ENCODE peak calls at places on chromosome 14, in eight cellular contexts. N is AG04450, J is GM23338, M is ovary, O is RWPE1, P is omental fat pad, E is endothelial cell, T is pancreas. C is an unnamed sample.

GRCh38 chr14:29822430-29822709 is 105.3 kb downstream of the PRKD1 start:
- DNase-seq in T (no peak), M (no peak), E (no peak), P (no peak), N (no peak), J (no peak), O (no peak), C (no peak)

GRCh38 chr14:34649344-34649743 is 19.4 kb upstream of the SNX6 start:
- DNase-seq in M (no peak), O (peak), P (no peak), J (no peak), N (peak), E (no peak), T (no peak), C (peak)

GRCh38 chr14:24630087-24630871 is 3.7 kb downstream of the GZMB start:
- DNase-seq in J (no peak), T (no peak), N (no peak), O (no peak), E (no peak), P (no peak), M (no peak), C (no peak)

GRCh38 chr14:72678360-72678759 is 215.5 kb downstream of the DPF3 start:
- DNase-seq in O (no peak), N (no peak), J (no peak), E (no peak), M (no peak), T (no peak), P (no peak), C (no peak)

GRCh38 chr14:48943913-48944312 is 642.3 kb downstream of the RPS29 start:
- DNase-seq in J (no peak), M (no peak), T (no peak), E (no peak), P (no peak), N (no peak), O (no peak), C (no peak)

GRCh38 chr14:81161088-81161487 is 59.7 kb downstream of the GTF2A1 start:
- DNase-seq in T (no peak), N (no peak), P (no peak), E (no peak), M (no peak), J (no peak), O (no peak), C (no peak)

GRCh38 chr14:68669644-68670343 is 123.1 kb downstream of the ZFP36L1 start:
- DNase-seq in M (peak), O (no peak), N (no peak), E (no peak), T (no peak), J (no peak), P (peak), C (no peak)

GRCh38 chr14:101359221-101360044 is 201.9 kb upstream of the DIO3 start:
- DNase-seq in T (no peak), O (no peak), E (no peak), M (peak), N (no peak), P (no peak), J (no peak), C (no peak)

GRCh38 chr14:83379371-83379770 is 1845.7 kb upstream of the SEL1L start:
- DNase-seq in O (no peak), N (no peak), J (no peak), T (no peak), E (no peak), P (no peak), M (no peak), C (no peak)

GRCh38 chr14:50410921-50411320 is 14.2 kb upstream of the CDKL1 start:
- DNase-seq in O (no peak), P (no peak), J (no peak), E (no peak), N (no peak), M (no peak), T (no peak), C (no peak)

GRCh38 chr14:101286271-101287018 is 274.9 kb upstream of the DIO3 start:
- DNase-seq in O (no peak), M (peak), T (no peak), N (no peak), P (no peak), J (no peak), E (no peak), C (no peak)

GRCh38 chr14:29462271-29462670 is 465.4 kb downstream of the PRKD1 start:
- DNase-seq in O (no peak), M (no peak), T (no peak), J (no peak), P (no peak), E (no peak), N (no peak), C (no peak)

GRCh38 chr14:45085004-45085403 is 1.1 kb downstream of the PRPF39 start:
- DNase-seq in E (no peak), M (no peak), N (no peak), J (no peak), P (no peak), T (no peak), O (no peak), C (peak)

GRCh38 chr14:55153951-55154350 is 24.9 kb downstream of the LGALS3 start:
- DNase-seq in P (no peak), O (no peak), M (no peak), T (no peak), N (no peak), E (no peak), J (no peak), C (no peak)

GRCh38 chr14:23182372-23183014 is 967 bp downstream of the SLC7A8 start:
- DNase-seq in P (no peak), N (no peak), E (peak), M (peak), O (peak), J (peak), T (peak), C (peak)

GRCh38 chr14:80781968-80782367 is 159.6 kb downstream of the CEP128 start:
- DNase-seq in P (no peak), J (no peak), T (no peak), N (no peak), O (no peak), M (no peak), E (no peak), C (peak)

GRCh38 chr14:68346540-68347232 is 446.2 kb downstream of the ZFP36L1 start:
- DNase-seq in M (no peak), J (no peak), T (no peak), O (no peak), P (no peak), N (no peak), E (no peak), C (no peak)

GRCh38 chr14:103739793-103740501 is 24.3 kb downstream of the ZFYVE21 start:
- DNase-seq in N (no peak), E (no peak), P (no peak), T (no peak), M (peak), J (no peak), O (no peak), C (no peak)

GRCh38 chr14:24251880-24252288 is 9.5 kb upstream of the TINF2 start:
- DNase-seq in E (no peak), M (peak), P (no peak), O (no peak), N (no peak), T (no peak), J (peak), C (no peak)

GRCh38 chr14:104650057-104650980 is 39.1 kb upstream of the INF2 start:
- DNase-seq in T (peak), E (peak), J (peak), O (peak), P (peak), M (peak), N (no peak), C (peak)

GRCh38 chr14:101442451-101442850 is 118.8 kb upstream of the DIO3 start:
- DNase-seq in E (no peak), P (no peak), N (no peak), O (no peak), J (no peak), T (no peak), M (peak), C (no peak)

GRCh38 chr14:51546099-51546498 is 105.6 kb upstream of the FRMD6 start:
- DNase-seq in E (no peak), T (no peak), N (no peak), O (no peak), P (no peak), J (no peak), M (no peak), C (no peak)

GRCh38 chr14:83706555-83706954 is 1823.4 kb upstream of the FLRT2 start:
- DNase-seq in T (no peak), E (no peak), O (no peak), P (no peak), N (peak), J (peak), M (no peak), C (no peak)

GRCh38 chr14:61752626-61753025 is 9.6 kb upstream of the SNAPC1 start:
- DNase-seq in O (no peak), P (no peak), M (no peak), N (no peak), T (no peak), E (no peak), J (no peak), C (no peak)

GRCh38 chr14:96246535-96246839 is 9.5 kb upstream of the BDKRB1 start:
- DNase-seq in N (peak), J (no peak), P (no peak), T (no peak), O (peak), E (no peak), M (no peak), C (peak)
- TF ChIP-seq CTCF in N (no peak), J (no peak), P (no peak), T (no peak), O (no peak), E (no peak), M (no peak), C (no peak)

GRCh38 chr14:37590810-37591139 is 4.3 kb downstream of the FOXA1 start:
- DNase-seq in E (no peak), T (no peak), J (no peak), P (no peak), N (no peak), O (no peak), M (no peak), C (no peak)

GRCh38 chr14:37592288-37593274 is 2.5 kb downstream of the FOXA1 start:
- DNase-seq in M (no peak), T (peak), E (no peak), O (no peak), J (peak), P (no peak), N (no peak), C (no peak)

GRCh38 chr14:37590096-37590809 is 4.8 kb downstream of the FOXA1 start:
- DNase-seq in O (no peak), M (no peak), J (no peak), E (no peak), P (no peak), T (no peak), N (no peak), C (no peak)

GRCh38 chr14:37591941-37592287 is 3.1 kb downstream of the FOXA1 start:
- DNase-seq in E (no peak), T (peak), O (no peak), J (no peak), M (no peak), P (no peak), N (no peak), C (no peak)

GRCh38 chr14:37591311-37591940 is 3.6 kb downstream of the FOXA1 start:
- DNase-seq in J (peak), N (no peak), M (no peak), T (no peak), O (no peak), P (no peak), E (peak), C (no peak)
- TF ChIP-seq CTCF in J (peak), N (no peak), M (no peak), T (no peak), O (no peak), P (no peak), E (peak), C (no peak)

DNA sequence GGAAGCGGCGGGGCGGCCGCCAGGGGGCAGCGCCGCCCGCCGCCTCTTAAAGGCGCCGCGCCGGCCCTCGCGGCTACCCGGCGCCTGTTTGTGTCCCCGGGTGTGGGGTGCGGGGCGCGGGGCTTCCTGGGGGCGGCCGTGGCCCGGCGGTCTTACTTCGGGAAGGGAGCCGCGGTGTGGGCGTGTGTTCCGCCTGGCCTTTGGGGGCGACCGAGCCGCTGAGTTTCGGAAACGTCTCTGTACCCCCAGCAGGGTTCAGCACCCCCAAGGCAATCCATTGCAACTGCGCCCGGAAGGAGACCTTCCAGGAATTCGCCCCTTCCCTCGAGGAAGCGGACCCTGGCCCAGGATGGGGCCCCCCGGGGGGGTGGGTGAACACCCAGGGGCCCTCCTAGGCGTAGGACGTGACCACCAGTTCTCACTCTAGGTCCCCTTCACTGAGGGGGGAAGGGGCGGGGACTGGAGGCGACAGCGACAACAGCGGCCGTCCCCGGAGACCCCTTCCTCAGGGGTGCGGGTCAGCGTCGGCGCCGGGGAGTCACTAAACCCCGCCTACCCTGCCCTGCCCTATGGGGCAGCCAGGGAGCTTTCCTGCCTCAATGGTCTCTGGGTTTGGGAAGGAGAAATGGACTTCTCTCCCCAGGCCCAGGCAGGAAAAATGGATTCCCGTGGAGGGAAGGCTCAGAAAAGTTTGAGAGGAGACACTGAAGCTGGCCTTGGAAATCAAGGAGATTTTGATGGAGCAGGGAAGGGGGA is at the start of gene ITPK1:
- DNase-seq in N (no peak), T (peak), M (peak), O (peak), E (peak), J (peak), P (no peak), C (peak)
- TF ChIP-seq CTCF in N (no peak), T (no peak), M (no peak), O (peak), E (peak), J (peak), P (no peak), C (peak)

GRCh38 chr14:21233457-21234076 is 35.7 kb downstream of the HNRNPC start:
- DNase-seq in M (no peak), T (no peak), E (peak), N (no peak), O (no peak), P (no peak), J (peak), C (peak)
- TF ChIP-seq CTCF in M (no peak), T (no peak), E (no peak), N (peak), O (no peak), P (no peak), J (peak), C (no peak)

GRCh38 chr14:106094654-106095189 is 568.3 kb downstream of the TMEM121 start:
- DNase-seq in N (no peak), T (no peak), P (no peak), M (peak), O (no peak), E (no peak), J (no peak), C (peak)
- TF ChIP-seq CTCF in N (no peak), T (no peak), P (no peak), M (no peak), O (no peak), E (no peak), J (no peak), C (peak)

DNA sequence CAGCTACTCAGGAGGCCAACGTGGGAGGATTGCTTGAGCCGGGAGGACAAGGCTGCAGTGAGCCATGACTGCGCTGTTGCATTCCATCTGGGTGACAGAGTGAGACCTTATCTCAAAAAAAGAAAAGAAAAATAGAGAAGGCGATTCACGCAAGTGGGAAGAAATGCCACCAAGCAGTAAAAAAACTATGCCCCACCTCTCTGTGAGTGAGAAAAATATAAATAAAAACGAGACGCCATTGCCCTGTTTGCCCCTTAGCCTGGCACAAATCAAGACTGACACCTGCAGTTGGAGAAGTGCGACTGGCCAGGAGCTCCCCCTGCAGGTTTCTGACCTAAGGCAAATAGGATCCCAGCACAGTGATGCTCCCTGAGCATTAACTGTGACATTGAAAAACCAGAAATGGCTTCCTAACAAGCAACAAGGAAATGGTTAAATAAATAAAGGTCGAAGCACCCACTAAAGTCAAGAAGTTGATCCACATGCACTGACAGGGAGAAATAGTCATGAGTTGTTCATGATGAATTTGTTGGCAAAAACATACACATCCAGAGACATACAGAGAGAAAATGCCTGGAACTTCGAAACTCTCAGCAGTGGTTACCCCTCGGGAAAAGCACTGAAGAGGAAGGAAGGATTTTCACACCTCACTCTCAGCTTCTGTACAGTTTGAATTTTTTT is 21.1 kb downstream of the GSC start:
- DNase-seq in M (no peak), O (peak), J (peak), E (peak), P (no peak), N (no peak), T (peak), C (peak)
- TF ChIP-seq CTCF in M (no peak), O (peak), J (peak), E (no peak), P (no peak), N (peak), T (peak), C (peak)

GRCh38 chr14:90560529-90560928 is 163.7 kb downstream of the CALM1 start:
- DNase-seq in E (no peak), O (no peak), T (no peak), J (no peak), P (no peak), N (no peak), M (no peak), C (no peak)
- TF ChIP-seq CTCF in E (no peak), O (no peak), T (no peak), J (no peak), P (no peak), N (no peak), M (no peak), C (no peak)

GRCh38 chr14:75879031-75879430 is 102.8 kb downstream of the TGFB3 start:
- DNase-seq in J (no peak), N (peak), T (no peak), P (no peak), E (no peak), M (no peak), O (peak), C (peak)

GRCh38 chr14:75877884-75878283 is 103.9 kb downstream of the TGFB3 start:
- DNase-seq in E (no peak), J (no peak), M (no peak), N (no peak), T (no peak), O (no peak), P (no peak), C (no peak)

GRCh38 chr14:75877292-75877691 is 104.5 kb downstream of the TGFB3 start:
- DNase-seq in O (no peak), T (peak), E (no peak), M (no peak), N (peak), J (no peak), P (no peak), C (peak)

GRCh38 chr14:75876526-75876925 is 105.3 kb downstream of the TGFB3 start:
- DNase-seq in M (no peak), J (no peak), T (no peak), E (no peak), N (no peak), P (no peak), O (no peak), C (peak)

GRCh38 chr14:75875958-75876357 is 105.8 kb downstream of the TGFB3 start:
- DNase-seq in M (no peak), P (no peak), N (no peak), T (no peak), E (no peak), J (no peak), O (no peak), C (peak)
- TF ChIP-seq CTCF in M (no peak), P (no peak), N (no peak), T (no peak), E (no peak), J (no peak), O (no peak), C (no peak)